ENCODE peak calls at places on chromosomes 4 and X, in eight cellular contexts. U is HFF-Myc, Y is nephron progenitor cell, O is A549, L is choroid plexus epithelial cell, P is HFFc6, V is left ventricle myocardium inferior, M is IMR-90. Z is an unnamed sample.

GRCh38 chr4:8694226-8694625 is 101.7 kb downstream of the CPZ start:
- DNase-seq in U (no peak), Y (no peak), O (no peak), L (no peak), P (no peak), V (no peak), M (no peak), Z (no peak)

GRCh38 chr4:24210332-24210902 is 320.6 kb upstream of the PPARGC1A start:
- DNase-seq in U (no peak), Y (no peak), O (peak), L (peak), P (peak), V (no peak), M (peak), Z (no peak)

GRCh38 chrX:2596856-2597255 is 94.2 kb upstream of the CD99 start:
- DNase-seq in U (no peak), Y (no peak), O (no peak), L (no peak), P (no peak), V (no peak), M (no peak), Z (no peak)

GRCh38 chrX:147710301-147710700 is 201.4 kb upstream of the FMR1 start:
- DNase-seq in U (no peak), Y (no peak), O (no peak), L (no peak), P (no peak), V (no peak), M (no peak), Z (no peak)

GRCh38 chr4:125787707-125788106 is 473.0 kb downstream of the FAT4 start:
- DNase-seq in U (no peak), Y (no peak), O (no peak), L (no peak), P (no peak), V (no peak), M (no peak), Z (no peak)

GRCh38 chr4:37157403-37158167 is 87.0 kb upstream of the NWD2 start:
- DNase-seq in U (no peak), Y (no peak), O (no peak), L (no peak), P (no peak), V (no peak), M (no peak), Z (peak)

GRCh38 chrX:789096-789495 is 158.5 kb downstream of the SHOX start:
- DNase-seq in U (no peak), Y (no peak), O (no peak), L (no peak), P (no peak), V (no peak), M (no peak), Z (no peak)

GRCh38 chr4:1449475-1449832 is 43.2 kb upstream of the NKX1-1 start:
- DNase-seq in U (no peak), Y (no peak), O (no peak), L (no peak), P (no peak), V (no peak), M (no peak), Z (no peak)

GRCh38 chrX:7965436-7965835 is 38.2 kb upstream of the PNPLA4 start:
- DNase-seq in U (no peak), Y (no peak), O (no peak), L (no peak), P (no peak), V (no peak), M (no peak), Z (no peak)

GRCh38 chr4:177964061-177964460 is 521.8 kb upstream of the AGA start:
- DNase-seq in U (no peak), Y (no peak), O (no peak), L (no peak), P (peak), V (no peak), M (peak), Z (no peak)

GRCh38 chr4:8892556-8893226 is 21.1 kb upstream of the HMX1 start:
- DNase-seq in U (no peak), Y (peak), O (no peak), L (peak), P (no peak), V (no peak), M (no peak), Z (no peak)

GRCh38 chrX:143642426-143642825 is 6.5 kb upstream of the SLITRK4 start:
- DNase-seq in U (no peak), Y (no peak), O (no peak), L (no peak), P (no peak), V (no peak), M (no peak), Z (no peak)

GRCh38 chrX:151870603-151871002 is 42.1 kb upstream of the MAGEA4 start:
- DNase-seq in U (peak), Y (no peak), O (peak), L (peak), P (peak), V (no peak), M (peak), Z (no peak)

GRCh38 chr4:173273956-173274355 is 60.2 kb downstream of the HMGB2 start:
- DNase-seq in U (no peak), Y (no peak), O (no peak), L (peak), P (no peak), V (no peak), M (peak), Z (no peak)

GRCh38 chr4:186789671-186790070 is 66.0 kb upstream of the FAT1 start:
- DNase-seq in U (no peak), Y (no peak), O (no peak), L (no peak), P (no peak), V (no peak), M (peak), Z (no peak)

GRCh38 chrX:118346258-118347094 is 570 bp downstream of the WDR44 start:
- DNase-seq in U (no peak), Y (peak), O (peak), L (no peak), P (peak), V (peak), M (no peak), Z (peak)

GRCh38 chr4:145299380-145300076 is 119.1 kb upstream of the OTUD4 start:
- DNase-seq in U (peak), Y (no peak), O (no peak), L (peak), P (peak), V (no peak), M (peak), Z (peak)

GRCh38 chr4:153555730-153556440 is 89.7 kb downstream of the TMEM131L start:
- DNase-seq in U (peak), Y (no peak), O (no peak), L (peak), P (peak), V (peak), M (peak), Z (no peak)

GRCh38 chrX:149274516-149275105 is 230.5 kb downstream of the IDS start:
- DNase-seq in U (no peak), Y (no peak), O (no peak), L (no peak), P (no peak), V (no peak), M (no peak), Z (no peak)

GRCh38 chr4:76188557-76188956 is 25.1 kb downstream of the SCARB2 start:
- DNase-seq in U (no peak), Y (no peak), O (no peak), L (no peak), P (no peak), V (no peak), M (no peak), Z (no peak)

GRCh38 chrX:96551320-96551872 is 133.2 kb upstream of the DIAPH2 start:
- DNase-seq in U (no peak), Y (no peak), O (no peak), L (no peak), P (no peak), V (no peak), M (no peak), Z (no peak)

GRCh38 chrX:68431836-68432235 is 1.5 kb downstream of the OPHN1 start:
- DNase-seq in U (no peak), Y (no peak), O (no peak), L (no peak), P (no peak), V (no peak), M (peak), Z (no peak)

GRCh38 chr4:142960134-142960533 is 114.0 kb upstream of the INPP4B start:
- DNase-seq in U (no peak), Y (no peak), O (no peak), L (peak), P (no peak), V (no peak), M (no peak), Z (no peak)
- TF ChIP-seq CTCF in U (no peak), Y (no peak), O (no peak), L (no peak), P (no peak), V (no peak), M (no peak), Z (no peak)

GRCh38 chr4:46270986-46271596 is 118.8 kb downstream of the GABRA2 start:
- DNase-seq in U (no peak), Y (no peak), O (peak), L (peak), P (peak), V (no peak), M (peak), Z (peak)
- TF ChIP-seq CTCF in U (no peak), Y (peak), O (no peak), L (peak), P (peak), V (peak), M (peak), Z (peak)

DNA sequence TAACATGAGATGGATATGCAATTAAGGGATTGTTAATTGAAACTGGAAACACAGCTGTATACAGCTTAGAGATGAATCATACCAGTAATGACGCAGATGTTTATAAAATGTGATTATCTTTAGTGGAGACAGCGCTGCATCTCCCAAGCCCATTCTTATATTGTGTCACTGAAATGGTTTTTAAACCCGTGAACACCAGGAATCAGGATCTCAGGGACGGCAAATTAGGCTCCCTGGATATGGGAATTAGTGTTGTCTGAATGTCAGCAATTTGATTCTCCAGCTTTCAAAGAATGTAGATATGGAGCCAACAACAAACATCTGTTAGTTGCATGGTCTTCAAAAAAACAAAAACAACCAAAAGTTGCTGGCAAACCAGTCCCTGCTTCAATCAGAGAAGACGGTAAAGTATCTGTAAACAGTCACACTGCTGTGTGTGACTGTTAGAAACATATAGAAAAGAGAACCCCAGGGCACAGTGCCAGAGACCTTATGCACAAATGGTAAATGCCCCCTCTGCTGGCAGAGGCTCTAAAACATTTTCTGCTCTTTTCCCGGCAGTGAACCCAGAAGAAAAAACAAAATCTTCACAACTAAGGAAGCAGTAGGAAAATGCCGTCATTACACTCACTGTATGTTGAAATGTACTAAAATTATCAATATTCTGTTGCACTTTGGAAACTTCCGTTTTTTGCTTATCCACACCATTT is 351.9 kb upstream of the FTHL17 start:
- DNase-seq in U (peak), Y (peak), O (peak), L (peak), P (peak), V (peak), M (peak), Z (peak)
- TF ChIP-seq CTCF in U (peak), Y (peak), O (no peak), L (peak), P (peak), V (peak), M (peak), Z (peak)

GRCh38 chrX:131675596-131676194 is 131.8 kb downstream of the OR13H1 start:
- DNase-seq in U (no peak), Y (peak), O (peak), L (peak), P (no peak), V (no peak), M (peak), Z (peak)

DNA sequence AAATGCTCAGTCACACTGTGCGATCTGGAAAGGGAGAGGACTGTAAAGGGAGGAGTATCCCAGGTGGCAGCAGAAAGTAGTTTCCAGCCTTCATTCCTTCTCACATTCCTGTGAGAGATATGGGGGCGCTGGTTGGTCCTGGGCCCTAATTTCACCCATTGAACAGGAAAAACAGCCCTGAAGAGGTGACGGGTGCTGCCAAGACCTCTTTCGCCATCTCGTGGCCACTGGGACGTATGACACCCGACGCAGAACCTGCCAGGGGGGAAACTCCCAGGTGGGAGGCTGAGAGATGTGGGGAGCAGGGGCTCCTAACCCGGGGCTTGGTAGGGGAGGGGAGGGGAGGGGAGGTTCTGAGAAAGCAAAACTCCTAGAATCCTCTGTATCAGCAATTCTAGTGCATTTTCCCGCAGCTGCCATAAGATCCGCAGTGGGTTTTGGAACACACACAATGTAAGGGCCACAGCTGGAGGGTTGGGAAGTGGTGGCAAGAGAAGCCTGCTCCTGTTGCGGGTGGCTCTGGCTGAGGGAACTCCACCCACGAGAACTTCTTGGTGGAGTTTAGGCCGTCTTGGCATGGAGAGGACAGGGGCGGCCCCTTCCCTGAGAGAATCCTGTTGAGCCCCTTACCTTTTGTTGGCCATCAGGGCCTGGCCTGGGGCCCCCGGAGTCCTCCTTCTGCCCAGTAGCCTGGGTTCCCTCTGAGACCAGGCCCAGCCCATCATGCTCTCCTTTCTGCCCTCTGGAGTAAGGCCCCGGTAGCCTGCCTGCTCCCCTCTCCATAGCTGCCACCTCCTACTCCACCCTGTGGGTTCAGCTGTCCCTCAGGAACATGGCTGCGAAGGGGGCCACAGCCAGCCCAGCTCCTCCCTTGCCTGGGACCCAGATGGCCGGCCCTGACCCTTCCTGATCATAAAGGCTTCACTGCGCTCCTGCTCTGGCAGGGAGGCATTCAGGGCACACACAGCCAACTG is 134.1 kb downstream of the OR13H1 start:
- DNase-seq in U (no peak), Y (peak), O (peak), L (peak), P (no peak), V (no peak), M (peak), Z (peak)
- TF ChIP-seq CTCF in U (peak), Y (peak), O (peak), L (peak), P (peak), V (peak), M (peak), Z (peak)

GRCh38 chr4:171002246-171002645 is 811.0 kb upstream of the GALNTL6 start:
- DNase-seq in U (no peak), Y (no peak), O (no peak), L (no peak), P (no peak), V (no peak), M (no peak), Z (no peak)

DNA sequence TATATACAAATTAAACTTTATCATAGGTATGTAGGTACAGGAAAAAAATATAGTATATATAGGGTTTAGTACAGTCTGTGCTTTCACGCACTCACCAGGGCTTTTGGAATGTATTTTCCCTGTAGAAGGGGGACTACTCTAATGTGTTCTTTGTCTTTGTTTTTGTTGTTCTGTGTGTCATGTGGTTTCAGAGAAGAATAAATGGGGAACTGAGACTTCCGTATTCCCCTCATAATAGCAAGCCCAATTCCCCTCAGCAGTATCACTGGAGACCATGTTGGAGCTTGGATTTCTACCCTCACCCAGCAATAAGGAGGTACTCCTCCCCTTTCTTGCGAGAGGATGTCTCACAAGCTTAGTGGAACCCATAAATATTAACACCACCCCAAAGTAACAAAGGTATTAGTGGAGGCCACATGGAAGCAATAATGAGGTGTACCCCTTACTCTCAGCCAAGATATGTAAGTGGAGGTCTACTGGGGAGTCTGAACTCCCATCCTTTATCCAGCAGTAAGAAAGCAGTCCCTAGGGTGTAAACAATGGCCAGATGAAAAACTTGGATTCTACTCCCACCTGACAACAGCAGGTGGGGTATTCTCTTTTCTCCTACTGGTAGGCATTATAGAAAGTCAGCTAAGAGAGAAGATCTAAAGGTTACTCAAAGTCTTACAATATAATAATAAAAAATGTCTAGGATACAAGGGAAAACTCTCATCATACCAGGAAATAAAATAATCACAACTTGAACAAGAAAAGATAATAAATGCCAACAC is 805.4 kb upstream of the GALNTL6 start:
- DNase-seq in U (no peak), Y (no peak), O (no peak), L (no peak), P (no peak), V (no peak), M (no peak), Z (no peak)
- TF ChIP-seq CTCF in U (no peak), Y (no peak), O (no peak), L (no peak), P (no peak), V (no peak), M (no peak), Z (no peak)

GRCh38 chr4:4651811-4652609 is 110.2 kb upstream of the STX18 start:
- DNase-seq in U (no peak), Y (no peak), O (no peak), L (peak), P (no peak), V (no peak), M (no peak), Z (no peak)
- TF ChIP-seq CTCF in U (no peak), Y (no peak), O (no peak), L (no peak), P (no peak), V (no peak), M (no peak), Z (no peak)

DNA sequence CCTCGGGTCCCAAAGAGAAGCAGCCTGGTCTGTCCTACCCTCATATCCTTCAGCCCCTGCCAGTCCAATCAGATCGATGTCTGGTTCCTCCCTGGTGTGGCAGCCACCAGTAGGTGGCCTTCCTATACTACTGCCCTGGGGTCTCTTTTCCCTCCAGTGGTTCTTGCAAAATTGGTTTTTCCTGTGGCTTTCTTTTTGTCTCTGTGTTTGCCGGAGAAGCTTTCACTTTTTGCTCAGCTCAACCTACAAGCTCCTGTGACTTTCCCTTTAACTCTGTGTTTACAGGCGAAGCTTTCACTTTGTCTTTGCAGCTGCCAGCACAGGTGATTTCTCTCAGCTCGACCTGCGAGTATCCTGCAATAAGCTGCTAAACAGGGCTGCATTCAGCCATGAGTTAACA is 46.8 kb downstream of the UGT2A3 start:
- DNase-seq in U (no peak), Y (no peak), O (no peak), L (no peak), P (no peak), V (no peak), M (no peak), Z (peak)
- TF ChIP-seq CTCF in U (no peak), Y (no peak), O (no peak), L (peak), P (no peak), V (no peak), M (no peak), Z (peak)

GRCh38 chr4:108622828-108623227 is 2.5 kb downstream of the RPL34 start:
- DNase-seq in U (no peak), Y (no peak), O (no peak), L (no peak), P (no peak), V (no peak), M (no peak), Z (no peak)

GRCh38 chr4:108622022-108622421 is 1.6 kb downstream of the RPL34 start:
- DNase-seq in U (no peak), Y (no peak), O (no peak), L (no peak), P (no peak), V (no peak), M (no peak), Z (no peak)

GRCh38 chr4:108620933-108621905 is 843 bp downstream of the RPL34 start:
- DNase-seq in U (no peak), Y (no peak), O (no peak), L (no peak), P (no peak), V (no peak), M (peak), Z (no peak)

GRCh38 chr4:108619372-108620100 is 840 bp upstream of the RPL34 start:
- DNase-seq in U (no peak), Y (no peak), O (no peak), L (no peak), P (no peak), V (no peak), M (no peak), Z (no peak)

GRCh38 chr4:108620101-108620932 is at the start of gene RPL34:
- DNase-seq in U (peak), Y (peak), O (peak), L (peak), P (peak), V (peak), M (peak), Z (peak)
- TF ChIP-seq CTCF in U (no peak), Y (no peak), O (no peak), L (no peak), P (no peak), V (no peak), M (no peak), Z (no peak)